ENCODE peak calls at places on chromosome 19, in five cellular contexts. F, U, P, N and O are unnamed samples.

GRCh38 chr19:57708641-57709354 is at the start of gene ZNF154:
- DNase-seq in N (no peak), F (peak; percentile 50), U (peak; percentile 27), P (peak; percentile 94), O (peak; percentile 24)

GRCh38 chr19:30587869-30588268 is 215.7 kb downstream of the ZNF536 start:
- DNase-seq in N (no peak), U (no peak), F (no peak), P (no peak), O (no peak)

GRCh38 chr19:42290523-42291436 is 11.2 kb upstream of the PRR19 start:
- DNase-seq in U (no peak), N (no peak), P (peak; percentile 43), F (no peak), O (no peak)

GRCh38 chr19:35462476-35462953 is 14.5 kb downstream of the FFAR2 start:
- DNase-seq in U (no peak), F (no peak), P (no peak), N (no peak), O (no peak)

GRCh38 chr19:11843741-11844140 is 4.8 kb upstream of the ZNF439 start:
- DNase-seq in F (no peak), U (no peak), P (no peak), N (no peak), O (no peak)

GRCh38 chr19:17244618-17245534 is 843 bp downstream of the NR2F6 start:
- DNase-seq in F (peak; percentile 50), P (peak; percentile 50), U (peak; percentile 62), N (no peak), O (no peak)

GRCh38 chr19:7888145-7888825 is at the start of gene LRRC8E:
- DNase-seq in F (peak; percentile 68), U (no peak), N (no peak), P (peak; percentile 83), O (no peak)

GRCh38 chr19:45668342-45668871 is 386 bp downstream of the GIPR start:
- DNase-seq in N (no peak), U (no peak), P (no peak), F (no peak), O (no peak)

GRCh38 chr19:45955905-45956608 is 17.6 kb downstream of the NOVA2 start:
- DNase-seq in N (no peak), U (peak; percentile 64), P (no peak), F (no peak), O (no peak)

GRCh38 chr19:18000981-18001836 is 6.8 kb upstream of the ARRDC2 start:
- DNase-seq in U (peak; percentile 87), N (peak; percentile 38), P (peak; percentile 69), F (peak; percentile 94), O (no peak)

DNA sequence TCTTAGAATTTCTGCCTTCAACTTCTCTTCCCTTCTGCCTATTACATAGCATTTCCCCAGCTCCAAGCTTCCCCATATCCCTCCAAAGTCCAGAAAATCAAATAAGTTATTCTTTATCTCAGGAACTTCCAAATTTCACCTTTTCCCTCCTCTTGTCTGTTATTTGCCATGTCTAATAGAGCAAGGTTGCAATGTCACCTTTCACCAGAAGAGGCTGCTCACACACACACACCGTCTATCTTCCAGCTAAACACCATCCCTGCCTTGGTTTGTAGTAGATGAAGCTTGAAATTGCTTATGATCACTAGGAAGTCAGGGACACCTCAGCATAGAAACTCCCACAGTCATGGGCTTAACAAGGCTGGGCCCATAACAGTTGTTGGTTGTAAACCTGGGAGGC is 48.4 kb downstream of the ZNRF4 start:
- DNase-seq in U (no peak), F (no peak), P (no peak), N (no peak), O (no peak)
- TF ChIP-seq CTCF in U (no peak), F (no peak), P (peak; percentile 24), N (peak; percentile 18), O (no peak)

DNA sequence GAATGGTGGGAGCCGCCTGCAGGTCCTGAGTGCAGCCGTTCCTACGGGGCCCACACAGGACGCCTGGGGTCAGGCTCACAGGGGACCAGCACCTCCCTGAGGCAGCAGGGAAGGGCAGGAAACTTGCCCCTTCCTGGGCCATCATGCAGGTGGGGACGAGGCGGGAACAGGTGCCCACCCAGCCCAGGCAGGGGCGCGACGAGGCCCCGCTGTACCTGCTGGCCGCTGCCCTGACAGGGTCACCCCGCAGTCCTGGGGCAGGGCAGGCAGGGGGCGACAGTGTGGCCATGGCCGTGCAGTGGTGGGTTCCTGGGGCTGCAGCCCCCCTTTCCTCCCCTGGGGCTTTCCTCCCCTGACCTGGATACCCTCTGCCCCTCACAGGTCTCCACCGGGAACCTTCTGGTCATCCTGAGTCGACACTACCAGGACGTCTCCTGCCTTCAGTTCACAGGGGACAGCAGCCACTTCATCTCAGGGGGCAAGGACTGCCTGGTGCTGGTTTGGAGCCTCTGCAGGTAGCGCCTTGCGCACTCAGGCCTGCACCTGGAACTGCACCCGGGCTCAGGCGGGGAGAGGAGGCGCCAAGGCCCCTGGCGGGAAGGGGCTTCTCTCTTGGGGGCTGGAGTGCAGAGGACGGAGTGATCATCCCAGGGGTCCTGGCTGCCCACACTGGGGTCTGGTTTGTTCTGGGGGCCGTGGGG is 5.4 kb downstream of the WDR18 start:
- DNase-seq in P (no peak), N (no peak), F (no peak), U (no peak), O (no peak)
- TF ChIP-seq CTCF in P (peak; percentile 39), N (peak; percentile 29), F (no peak), U (peak; percentile 10), O (no peak)

DNA sequence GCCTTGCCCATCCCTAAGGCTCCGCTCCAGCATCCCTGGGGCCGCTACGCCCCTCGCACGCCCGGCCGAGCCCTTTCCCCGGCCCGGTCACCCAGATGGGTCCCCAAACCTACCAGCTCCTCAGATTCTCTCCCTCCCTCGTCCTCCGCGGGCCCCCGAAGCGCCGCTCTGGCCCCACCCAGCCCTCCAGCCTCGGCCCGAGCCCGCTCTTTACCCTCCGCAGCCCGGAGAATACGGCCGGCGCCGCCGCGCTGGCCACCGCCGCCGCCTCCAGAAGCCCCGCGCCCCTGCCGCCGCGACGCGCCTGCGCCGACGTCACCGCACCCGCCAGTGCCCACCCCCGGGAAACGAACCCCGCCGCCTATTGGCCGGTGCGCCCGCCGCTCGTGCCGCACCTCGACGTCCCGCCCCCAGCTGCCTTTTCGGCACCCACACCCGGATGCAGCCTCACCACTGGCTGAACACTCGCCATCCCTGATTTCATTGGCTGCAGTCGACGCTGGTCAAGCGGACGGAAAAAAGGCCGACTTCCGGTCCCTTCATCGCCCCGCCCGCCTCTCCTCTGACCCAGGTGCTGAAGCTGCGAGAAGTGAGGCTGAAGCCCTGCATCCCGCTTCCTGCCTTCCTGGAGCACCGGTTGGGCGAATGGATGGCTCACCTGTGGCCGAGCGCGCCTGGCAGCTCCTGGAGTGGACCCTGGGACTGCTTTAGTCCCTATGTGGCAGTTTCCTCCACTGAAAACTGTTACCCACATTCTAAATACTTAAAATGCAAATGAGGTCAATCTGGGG is at the start of gene DAPK3:
- DNase-seq in N (peak; percentile 91), P (peak; percentile 99), U (peak; percentile 98), F (peak; percentile 98), O (peak; percentile 94)
- TF ChIP-seq CTCF in N (no peak), P (no peak), U (peak; percentile 10), F (no peak), O (no peak)

GRCh38 chr19:47824396-47824795 is 2.7 kb downstream of the CRX start:
- DNase-seq in F (no peak), N (no peak), P (no peak), U (no peak), O (no peak)
- TF ChIP-seq CTCF in F (no peak), N (no peak), P (peak; percentile 11), U (no peak), O (no peak)

DNA sequence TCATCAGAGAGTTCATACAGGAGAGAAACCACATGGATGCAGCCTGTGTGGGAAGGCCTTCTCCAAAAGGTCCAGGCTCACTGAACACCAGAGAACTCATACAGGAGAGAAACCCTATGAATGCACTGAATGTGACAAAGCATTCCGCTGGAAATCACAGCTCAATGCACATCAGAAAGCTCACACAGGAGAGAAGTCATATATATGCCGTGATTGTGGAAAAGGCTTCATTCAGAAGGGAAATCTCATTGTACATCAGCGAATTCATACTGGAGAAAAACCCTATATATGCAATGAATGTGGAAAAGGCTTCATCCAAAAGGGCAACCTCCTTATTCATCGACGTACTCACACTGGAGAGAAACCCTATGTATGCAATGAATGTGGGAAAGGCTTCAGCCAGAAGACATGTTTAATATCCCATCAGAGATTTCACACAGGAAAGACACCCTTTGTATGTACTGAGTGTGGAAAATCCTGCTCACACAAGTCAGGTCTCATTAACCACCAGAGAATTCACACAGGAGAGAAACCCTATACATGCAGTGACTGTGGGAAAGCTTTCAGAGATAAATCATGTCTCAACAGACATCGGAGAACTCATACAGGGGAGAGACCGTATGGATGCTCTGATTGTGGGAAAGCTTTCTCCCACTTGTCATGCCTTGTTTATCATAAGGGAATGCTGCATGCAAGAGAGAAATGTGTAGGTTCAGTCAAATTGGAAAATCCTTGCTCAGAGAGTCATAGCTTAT is 17.7 kb downstream of the ZNF613 start:
- DNase-seq in F (no peak), P (no peak), N (no peak), U (no peak), O (no peak)
- TF ChIP-seq CTCF in F (no peak), P (no peak), N (no peak), U (no peak), O (no peak)

GRCh38 chr19:39497850-39498261 is 891 bp upstream of the DLL3 start:
- DNase-seq in U (peak; percentile 49), F (no peak), N (no peak), P (peak; percentile 89), O (no peak)
- TF ChIP-seq CTCF in U (peak; percentile 50), F (no peak), N (peak; percentile 44), P (peak; percentile 57), O (peak; percentile 45)

GRCh38 chr19:55638864-55639359 is 1.9 kb upstream of the ZNF580 start:
- DNase-seq in N (no peak), U (peak; percentile 29), F (no peak), P (peak; percentile 52), O (no peak)
- TF ChIP-seq CTCF in N (peak; percentile 50), U (peak; percentile 48), F (no peak), P (peak; percentile 55), O (peak; percentile 42)